ENCODE peak calls at places on chromosomes 5 and 9, in seven cellular contexts. One of them, this sample, is unnamed.

GRCh38 chr5:179339996-179340395 is 5.3 kb downstream of the ADAMTS2 start:
- DNase-seq in HCT116: no peak
- DNase-seq in nephron progenitor cell: no peak
- DNase-seq in stimulated activated CD8-positive, alpha-beta memory T cell treated with anti-CD3 and anti-CD28 coated beads, Interleukin-4, amount 100 ng/mL, for 1 hour: no peak
- DNase-seq in GM06990: no peak
- DNase-seq in Kasumi-1: no peak
- DNase-seq in AG08395: no peak
- DNase-seq in this sample: no peak

GRCh38 chr5:103358305-103358996 is 99.9 kb downstream of the MACIR start:
- DNase-seq in HCT116: no peak
- DNase-seq in nephron progenitor cell: no peak
- DNase-seq in stimulated activated CD8-positive, alpha-beta memory T cell treated with anti-CD3 and anti-CD28 coated beads, Interleukin-4, amount 100 ng/mL, for 1 hour: no peak
- DNase-seq in GM06990: no peak
- DNase-seq in Kasumi-1: no peak
- DNase-seq in AG08395: no peak
- DNase-seq in this sample: no peak

GRCh38 chr9:2681981-2682380 is 35.3 kb upstream of the KCNV2 start:
- DNase-seq in HCT116: no peak
- DNase-seq in nephron progenitor cell: no peak
- DNase-seq in stimulated activated CD8-positive, alpha-beta memory T cell treated with anti-CD3 and anti-CD28 coated beads, Interleukin-4, amount 100 ng/mL, for 1 hour: no peak
- DNase-seq in GM06990: no peak
- DNase-seq in Kasumi-1: no peak
- DNase-seq in AG08395: no peak
- DNase-seq in this sample: no peak

GRCh38 chr5:83608122-83608521 is 112.5 kb downstream of the HAPLN1 start:
- DNase-seq in HCT116: peak
- DNase-seq in nephron progenitor cell: peak
- DNase-seq in stimulated activated CD8-positive, alpha-beta memory T cell treated with anti-CD3 and anti-CD28 coated beads, Interleukin-4, amount 100 ng/mL, for 1 hour: no peak
- DNase-seq in GM06990: no peak
- DNase-seq in Kasumi-1: peak
- DNase-seq in AG08395: peak
- DNase-seq in this sample: no peak

GRCh38 chr5:108345541-108346171 is 36.2 kb downstream of the FBXL17 start:
- DNase-seq in HCT116: peak
- DNase-seq in nephron progenitor cell: no peak
- DNase-seq in stimulated activated CD8-positive, alpha-beta memory T cell treated with anti-CD3 and anti-CD28 coated beads, Interleukin-4, amount 100 ng/mL, for 1 hour: no peak
- DNase-seq in GM06990: peak
- DNase-seq in Kasumi-1: peak
- DNase-seq in AG08395: peak
- DNase-seq in this sample: no peak

GRCh38 chr5:149679876-149680809 is 50.0 kb upstream of the PPARGC1B start:
- DNase-seq in HCT116: no peak
- DNase-seq in nephron progenitor cell: no peak
- DNase-seq in stimulated activated CD8-positive, alpha-beta memory T cell treated with anti-CD3 and anti-CD28 coated beads, Interleukin-4, amount 100 ng/mL, for 1 hour: no peak
- DNase-seq in GM06990: no peak
- DNase-seq in Kasumi-1: peak
- DNase-seq in AG08395: no peak
- DNase-seq in this sample: no peak

GRCh38 chr9:127574089-127574921 is 37.8 kb upstream of the STXBP1 start:
- DNase-seq in HCT116: no peak
- DNase-seq in nephron progenitor cell: no peak
- DNase-seq in stimulated activated CD8-positive, alpha-beta memory T cell treated with anti-CD3 and anti-CD28 coated beads, Interleukin-4, amount 100 ng/mL, for 1 hour: no peak
- DNase-seq in GM06990: no peak
- DNase-seq in Kasumi-1: no peak
- DNase-seq in AG08395: peak
- DNase-seq in this sample: no peak

GRCh38 chr5:368162-369084 is 46.9 kb downstream of the AHRR start:
- DNase-seq in HCT116: no peak
- DNase-seq in nephron progenitor cell: no peak
- DNase-seq in stimulated activated CD8-positive, alpha-beta memory T cell treated with anti-CD3 and anti-CD28 coated beads, Interleukin-4, amount 100 ng/mL, for 1 hour: no peak
- DNase-seq in GM06990: peak
- DNase-seq in Kasumi-1: peak
- DNase-seq in AG08395: peak
- DNase-seq in this sample: peak

GRCh38 chr5:159210846-159211245 is 1.5 kb upstream of the RNF145 start:
- DNase-seq in HCT116: no peak
- DNase-seq in nephron progenitor cell: no peak
- DNase-seq in stimulated activated CD8-positive, alpha-beta memory T cell treated with anti-CD3 and anti-CD28 coated beads, Interleukin-4, amount 100 ng/mL, for 1 hour: no peak
- DNase-seq in GM06990: no peak
- DNase-seq in Kasumi-1: no peak
- DNase-seq in AG08395: no peak
- DNase-seq in this sample: no peak